ENCODE peak calls at places on chromosomes 6 and 20, in ten cellular contexts. P, D, S, X, N, Y, O, W, U and B are unnamed samples.

GRCh38 chr6:125899726-125900182 is 56.8 kb upstream of the HINT3 start:
- DNase-seq in P (no peak), S (no peak), N (no peak), W (no peak), Y (no peak), X (no peak), D (no peak), O (no peak), U (peak), B (no peak)

GRCh38 chr6:13615802-13616140 is 636 bp downstream of the NOL7 start:
- DNase-seq in P (peak), N (peak), D (peak), W (peak), X (peak), Y (peak), S (no peak), U (peak), O (peak), B (peak)

GRCh38 chr6:109791301-109791700 is 100.2 kb downstream of the FIG4 start:
- DNase-seq in S (no peak), W (no peak), N (no peak), U (no peak), X (no peak), P (no peak), D (no peak), Y (no peak), O (no peak), B (no peak)

GRCh38 chr6:160273760-160274159 is 15.1 kb upstream of the SLC22A2 start:
- DNase-seq in N (no peak), W (no peak), O (no peak), Y (no peak), U (no peak), P (no peak), S (no peak), X (no peak), D (no peak), B (no peak)

GRCh38 chr20:19460386-19460785 is 247.9 kb downstream of the SLC24A3 start:
- DNase-seq in P (no peak), S (no peak), U (no peak), D (no peak), O (no peak), W (peak), X (no peak), Y (no peak), N (no peak), B (no peak)

GRCh38 chr6:31836036-31836675 is 8.6 kb downstream of the HSPA1B start:
- DNase-seq in W (no peak), D (no peak), U (no peak), O (no peak), S (no peak), X (no peak), Y (no peak), N (peak), P (no peak), B (no peak)

GRCh38 chr6:169960891-169961611 is 209.6 kb downstream of the ERMARD start:
- DNase-seq in W (peak), D (no peak), N (no peak), S (no peak), Y (no peak), O (peak), X (no peak), U (no peak), P (peak), B (no peak)

GRCh38 chr20:42082611-42083010 is 464.4 kb upstream of the CHD6 start:
- DNase-seq in N (no peak), Y (peak), S (no peak), X (peak), D (peak), U (no peak), P (no peak), W (no peak), O (no peak), B (no peak)

GRCh38 chr20:25048519-25048952 is 9.4 kb downstream of the ACSS1 start:
- DNase-seq in D (peak), W (peak), S (no peak), O (peak), X (peak), U (no peak), Y (peak), P (no peak), N (no peak), B (no peak)

GRCh38 chr6:64467656-64468055 is 832.1 kb downstream of the PHF3 start:
- DNase-seq in U (no peak), N (no peak), S (no peak), X (no peak), D (no peak), O (no peak), Y (no peak), P (no peak), W (no peak), B (no peak)

GRCh38 chr6:154933181-154933827 is 61.8 kb upstream of the TIAM2 start:
- DNase-seq in D (no peak), O (no peak), Y (no peak), S (no peak), P (no peak), N (no peak), U (no peak), W (no peak), X (no peak), B (no peak)

GRCh38 chr6:111686249-111686997 is 80.7 kb upstream of the TRAF3IP2 start:
- DNase-seq in X (peak), U (no peak), N (no peak), P (no peak), S (no peak), Y (no peak), O (no peak), W (no peak), D (no peak), B (no peak)

GRCh38 chr6:53014034-53014433 is 18.9 kb upstream of the GSTA4 start:
- DNase-seq in Y (no peak), D (no peak), W (no peak), U (no peak), N (no peak), O (no peak), P (no peak), X (no peak), S (no peak), B (no peak)

GRCh38 chr6:30122515-30122914 is 9.6 kb upstream of the TRIM31 start:
- DNase-seq in Y (no peak), O (peak), N (no peak), X (no peak), W (no peak), P (no peak), D (no peak), U (no peak), S (no peak), B (no peak)

GRCh38 chr20:22921595-22922421 is 113.3 kb upstream of the SSTR4 start:
- DNase-seq in O (no peak), S (no peak), P (no peak), W (no peak), D (no peak), U (peak), X (no peak), N (peak), Y (no peak), B (peak)

GRCh38 chr20:50464026-50464724 is 46.0 kb upstream of the PTPN1 start:
- DNase-seq in W (peak), U (peak), P (peak), O (peak), Y (peak), S (no peak), X (peak), N (peak), D (peak), B (no peak)

GRCh38 chr20:31517373-31517772 is 3.1 kb downstream of the HM13 start:
- DNase-seq in U (peak), P (no peak), N (peak), X (no peak), W (no peak), Y (no peak), S (peak), O (peak), D (no peak), B (peak)

GRCh38 chr6:33610779-33611421 is 10.2 kb upstream of the ITPR3 start:
- DNase-seq in N (no peak), O (peak), S (no peak), Y (no peak), P (no peak), X (peak), D (peak), W (peak), U (no peak), B (no peak)

GRCh38 chr6:87944541-87944954 is 103.1 kb upstream of the SPACA1 start:
- DNase-seq in P (peak), U (peak), S (no peak), W (no peak), X (peak), Y (no peak), O (peak), N (no peak), D (peak), B (no peak)

GRCh38 chr6:50410577-50410976 is 302.7 kb upstream of the TFAP2D start:
- DNase-seq in O (no peak), W (no peak), U (no peak), Y (no peak), P (no peak), S (no peak), X (no peak), N (no peak), D (no peak), B (no peak)

GRCh38 chr6:161378115-161378514 is 104.3 kb upstream of the AGPAT4 start:
- DNase-seq in U (no peak), S (no peak), W (no peak), O (no peak), D (no peak), N (no peak), P (no peak), Y (no peak), X (no peak), B (no peak)
- TF ChIP-seq POLR2A in U (no peak), S (no peak), W (no peak), O (no peak), D (no peak), N (no peak), P (no peak), Y (no peak), X (no peak), B (no peak)

DNA sequence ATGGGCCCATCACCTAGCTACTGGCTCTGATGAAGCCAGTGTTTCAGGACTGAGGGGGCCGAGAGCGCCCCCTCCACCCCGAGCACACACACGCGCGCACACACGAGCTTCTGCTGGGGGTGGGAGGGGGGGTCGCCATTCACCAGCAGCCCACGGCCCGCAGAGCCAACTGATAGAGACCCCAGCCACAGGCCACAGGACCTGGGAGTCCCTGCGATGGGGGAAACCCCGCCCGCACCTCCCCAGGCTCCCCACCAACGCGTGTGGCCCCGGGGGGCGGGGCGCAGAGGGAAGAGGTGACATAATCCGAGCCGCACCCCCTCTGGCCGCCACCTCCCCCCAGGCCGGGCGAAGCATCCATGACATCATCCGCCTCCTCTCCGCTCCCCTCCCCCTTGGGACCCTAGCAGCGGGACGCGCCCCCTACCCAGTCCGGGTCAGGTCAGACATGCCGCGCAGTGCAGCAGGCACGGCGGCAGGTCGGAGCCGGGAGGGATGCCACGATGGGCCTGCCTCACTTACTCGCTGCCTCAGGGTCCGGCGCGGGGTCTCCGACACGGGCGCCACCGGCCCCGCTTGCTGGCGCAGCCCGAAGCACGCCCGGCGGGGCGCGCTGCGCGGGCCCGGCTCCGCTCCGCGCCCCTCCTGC is at the start of gene LZTS3:
- DNase-seq in X (peak), O (peak), U (peak), W (peak), P (peak), N (peak), S (no peak), Y (peak), D (peak), B (peak)
- TF ChIP-seq POLR2A in X (peak), O (peak), U (no peak), W (no peak), P (no peak), N (no peak), S (no peak), Y (peak), D (peak), B (peak)

GRCh38 chr6:144144996-144145395 is 5.3 kb upstream of the STX11 start:
- DNase-seq in O (no peak), N (no peak), D (no peak), X (no peak), W (no peak), Y (no peak), S (no peak), U (no peak), P (no peak), B (no peak)
- TF ChIP-seq POLR2A in O (no peak), N (no peak), D (no peak), X (no peak), W (no peak), Y (no peak), S (no peak), U (no peak), P (no peak), B (no peak)

DNA sequence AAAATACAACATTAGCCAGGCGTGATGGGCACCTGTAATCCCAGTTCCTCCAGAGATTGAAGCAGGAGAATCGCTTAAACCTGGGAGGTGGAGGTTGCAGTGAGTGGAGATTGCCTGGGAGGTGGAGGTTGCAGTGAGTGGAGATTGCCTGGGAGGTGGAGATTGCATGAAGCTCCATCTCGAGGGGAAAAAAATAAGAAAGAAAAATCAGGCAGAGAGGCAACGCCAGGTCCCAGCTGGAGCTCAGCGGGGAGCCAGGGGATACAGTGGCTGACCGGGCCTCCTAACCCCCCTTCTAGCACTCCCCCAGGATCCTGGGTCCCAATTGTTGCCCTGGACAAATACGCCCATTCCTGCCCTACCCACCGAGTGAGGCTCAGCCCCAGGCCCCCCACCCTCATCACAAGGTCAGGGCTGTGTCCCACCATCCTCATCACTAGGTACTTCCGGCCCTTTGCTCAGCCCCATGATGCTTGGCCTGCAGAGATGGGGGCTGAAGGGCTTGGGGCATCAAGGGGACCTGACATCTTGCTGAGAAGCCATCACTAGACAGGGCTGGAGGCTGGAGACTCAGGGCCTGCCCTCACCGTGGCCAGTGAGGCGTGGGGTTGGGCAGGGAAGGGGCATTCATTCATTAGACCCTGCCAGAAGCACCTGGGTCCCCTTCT is 1.9 kb downstream of the OGFR start:
- DNase-seq in U (no peak), W (no peak), S (no peak), P (no peak), Y (no peak), D (no peak), N (no peak), O (no peak), X (no peak), B (no peak)
- TF ChIP-seq POLR2A in U (no peak), W (no peak), S (no peak), P (no peak), Y (no peak), D (no peak), N (no peak), O (no peak), X (no peak), B (no peak)

DNA sequence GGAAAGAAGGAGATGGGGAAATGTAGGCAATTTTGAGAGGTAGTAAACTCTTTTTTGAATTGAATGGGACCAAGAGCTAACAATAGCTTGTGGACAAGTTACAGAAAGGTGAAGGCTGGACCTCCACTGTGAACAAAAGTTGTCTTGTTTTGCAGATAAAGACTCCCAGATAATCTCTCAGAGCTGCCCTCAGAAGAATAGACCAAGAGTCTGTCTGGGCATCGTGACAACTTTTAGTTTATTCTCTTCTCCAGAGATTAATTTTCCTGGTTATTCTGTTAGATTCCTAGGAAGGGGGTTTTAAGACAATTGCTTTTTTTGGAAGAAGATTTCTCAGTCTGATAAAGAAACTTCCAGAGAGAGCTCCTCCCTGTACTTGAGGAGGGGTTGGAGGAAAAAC is 161.9 kb downstream of the COL19A1 start:
- DNase-seq in D (no peak), P (no peak), U (no peak), N (no peak), X (no peak), O (no peak), Y (no peak), W (no peak), S (no peak), B (no peak)
- TF ChIP-seq POLR2A in D (no peak), P (no peak), U (no peak), N (no peak), X (no peak), O (no peak), Y (no peak), W (no peak), S (no peak), B (no peak)

GRCh38 chr6:152380993-152381898 is 255.9 kb downstream of the SYNE1 start:
- DNase-seq in D (peak), U (peak), P (peak), W (peak), Y (peak), X (peak), O (peak), N (no peak), S (peak), B (peak)
- TF ChIP-seq POLR2A in D (peak), U (peak), P (peak), W (peak), Y (peak), X (peak), O (peak), N (no peak), S (no peak), B (peak)

DNA sequence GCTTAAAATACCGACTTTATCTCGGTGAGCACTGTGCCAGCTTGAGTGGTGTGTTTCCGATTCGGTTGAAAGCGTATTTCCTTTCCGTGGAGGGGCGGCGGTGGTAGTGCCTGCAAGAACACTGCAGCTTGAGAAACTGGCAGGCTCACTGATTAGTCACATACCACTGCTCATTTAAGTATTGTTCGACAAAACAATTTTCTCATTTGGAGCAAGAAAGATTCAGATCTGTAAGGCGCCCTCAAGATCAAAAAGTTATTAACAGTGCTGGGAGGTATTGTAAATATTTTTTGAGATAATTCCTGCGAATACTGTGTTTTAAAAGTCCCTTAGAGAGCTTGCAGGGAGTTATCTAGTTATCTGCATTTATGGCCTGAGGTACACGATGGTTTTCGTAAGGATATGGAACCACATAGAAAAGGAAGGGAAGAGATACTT is 1.3 kb downstream of the MAPK14 start:
- DNase-seq in Y (peak), S (no peak), U (peak), D (peak), W (peak), P (no peak), X (peak), N (no peak), O (peak), B (peak)
- TF ChIP-seq POLR2A in Y (no peak), S (no peak), U (no peak), D (no peak), W (no peak), P (no peak), X (peak), N (no peak), O (peak), B (no peak)

DNA sequence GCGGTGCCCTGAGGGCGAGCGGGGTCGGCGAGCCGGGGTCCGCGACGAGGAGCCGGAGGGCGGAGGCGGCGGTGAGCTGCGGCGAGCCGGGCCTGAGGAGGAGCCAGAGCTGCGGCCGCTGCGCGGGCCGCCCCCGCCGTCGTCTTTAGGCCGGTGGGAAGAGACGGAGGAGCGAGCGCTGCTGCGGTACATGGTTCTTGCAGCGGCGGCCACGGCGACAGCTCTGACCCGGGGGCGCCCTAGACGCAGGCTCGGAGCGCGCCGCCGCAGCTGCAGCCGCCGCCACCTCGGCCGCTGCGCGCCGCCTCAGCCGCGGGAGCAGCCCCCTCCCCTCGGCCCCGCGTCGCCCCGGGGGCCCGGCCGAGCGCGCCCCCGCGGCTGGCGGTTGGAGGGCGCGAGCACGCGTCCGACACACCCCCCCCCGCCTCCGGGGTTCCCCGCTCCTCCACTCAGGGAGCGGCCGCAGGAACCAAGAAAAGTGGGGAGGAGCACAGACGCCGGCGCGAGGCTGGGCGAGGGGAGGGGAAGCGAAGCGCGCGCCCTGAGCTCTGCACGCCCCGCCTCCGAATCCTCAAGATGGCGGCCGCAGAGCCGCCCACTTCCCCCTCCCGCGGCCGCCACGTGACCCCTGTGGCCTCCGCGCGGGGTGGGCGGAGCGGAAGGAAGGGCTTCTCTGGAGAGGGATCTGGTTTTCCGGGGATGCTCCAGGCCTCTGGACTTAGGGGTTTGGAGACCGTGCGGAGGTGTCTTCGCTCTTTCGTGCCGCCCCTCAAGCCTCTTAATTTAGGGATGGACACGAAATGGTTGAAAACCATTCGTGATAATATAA is at the start of gene ZNF318:
- DNase-seq in O (peak), P (peak), S (peak), W (peak), Y (peak), N (peak), X (peak), U (peak), D (peak), B (peak)
- TF ChIP-seq POLR2A in O (peak), P (peak), S (peak), W (no peak), Y (peak), N (peak), X (peak), U (peak), D (peak), B (peak)

DNA sequence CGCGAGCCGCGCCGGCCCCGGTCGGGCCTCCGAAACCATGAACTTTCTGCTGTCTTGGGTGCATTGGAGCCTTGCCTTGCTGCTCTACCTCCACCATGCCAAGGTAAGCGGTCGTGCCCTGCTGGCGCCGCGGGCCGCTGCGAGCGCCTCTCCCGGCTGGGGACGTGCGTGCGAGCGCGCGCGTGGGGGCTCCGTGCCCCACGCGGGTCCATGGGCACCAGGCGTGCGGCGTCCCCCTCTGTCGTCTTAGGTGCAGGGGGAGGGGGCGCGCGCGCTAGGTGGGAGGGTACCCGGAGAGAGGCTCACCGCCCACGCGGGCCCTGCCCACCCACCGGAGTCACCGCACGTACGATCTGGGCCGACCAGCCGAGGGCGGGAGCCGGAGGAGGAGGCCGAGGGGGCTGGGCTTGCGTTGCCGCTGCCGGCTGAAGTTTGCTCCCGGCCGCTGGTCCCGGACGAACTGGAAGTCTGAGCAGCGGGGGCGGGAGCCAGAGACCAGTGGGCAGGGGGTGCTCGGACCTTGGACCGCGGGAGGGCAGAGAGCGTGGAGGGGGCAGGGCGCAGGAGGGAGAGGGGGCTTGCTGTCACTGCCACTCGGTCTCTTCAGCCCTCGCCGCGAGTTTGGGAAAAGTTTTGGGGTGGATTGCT is 1.3 kb downstream of the VEGFA start:
- DNase-seq in U (no peak), O (peak), Y (peak), P (peak), S (no peak), X (peak), N (peak), W (peak), D (peak), B (peak)
- TF ChIP-seq POLR2A in U (no peak), O (peak), Y (peak), P (peak), S (no peak), X (peak), N (no peak), W (no peak), D (peak), B (no peak)